ENCODE peak calls at places on chromosomes 3 and 15, in ten cellular contexts. F is glutamatergic neuron; K is T-helper 1 cell; A is EL; W is lower leg skin; O is T-helper 9 cell; L is CD4-positive, alpha-beta T cell; Z is anterior cingulate cortex; J is PC-3; T is GF-D8. U is an unnamed sample.

GRCh38 chr3:66402596-66403267 is 98.1 kb downstream of the LRIG1 start:
- DNase-seq in F (no peak), K (no peak), A (no peak), W (peak; percentile 70), O (no peak), L (no peak), Z (no peak), J (no peak), T (no peak), U (no peak)

GRCh38 chr3:86595696-86596095 is 395.3 kb downstream of the VGLL3 start:
- DNase-seq in F (no peak), K (no peak), A (no peak), W (no peak), O (no peak), L (no peak), Z (no peak), J (no peak), T (no peak), U (no peak)

GRCh38 chr15:83475551-83475950 is 28.4 kb downstream of the SH3GL3 start:
- DNase-seq in F (no peak), K (no peak), A (peak; percentile 35), W (no peak), O (no peak), L (no peak), Z (no peak), J (peak; percentile 73), T (no peak), U (no peak)

GRCh38 chr3:8660781-8661180 is 16.2 kb upstream of the SSUH2 start:
- DNase-seq in F (no peak), K (no peak), A (no peak), W (no peak), O (no peak), L (no peak), Z (no peak), J (no peak), T (no peak), U (no peak)

GRCh38 chr3:194246709-194247349 is 104.3 kb downstream of the CPN2 start:
- DNase-seq in F (no peak), K (no peak), A (no peak), W (no peak), O (no peak), L (no peak), Z (no peak), J (no peak), T (no peak), U (no peak)

GRCh38 chr3:146221276-146221675 is 29.6 kb downstream of the PLSCR4 start:
- DNase-seq in F (no peak), K (no peak), A (no peak), W (no peak), O (no peak), L (no peak), Z (no peak), J (no peak), T (no peak), U (no peak)

GRCh38 chr15:52284164-52284563 is 11.4 kb downstream of the MYO5C start:
- DNase-seq in F (no peak), K (no peak), A (peak; percentile 29), W (peak; percentile 52), O (no peak), L (no peak), Z (no peak), J (peak; percentile 49), T (no peak), U (no peak)

GRCh38 chr3:101262393-101263240 is 57.8 kb downstream of the IMPG2 start:
- DNase-seq in F (no peak), K (no peak), A (no peak), W (no peak), O (no peak), L (no peak), Z (peak; percentile 5), J (no peak), T (no peak), U (no peak)

GRCh38 chr3:126146525-126147146 is 33.8 kb downstream of the ALDH1L1 start:
- DNase-seq in F (no peak), K (no peak), A (no peak), W (peak; percentile 80), O (no peak), L (no peak), Z (no peak), J (no peak), T (no peak), U (no peak)

GRCh38 chr3:112979244-112979832 is 4.4 kb upstream of the CD200R1 start:
- DNase-seq in F (no peak), K (peak; percentile 47), A (peak; percentile 41), W (no peak), O (no peak), L (no peak), Z (peak; percentile 2), J (peak; percentile 62), T (no peak), U (no peak)

GRCh38 chr3:111943533-111943932 is 35.3 kb upstream of the ABHD10 start:
- DNase-seq in F (no peak), K (no peak), A (no peak), W (no peak), O (no peak), L (no peak), Z (no peak), J (peak; percentile 68), T (no peak), U (no peak)

GRCh38 chr3:107877936-107878335 is 212.9 kb downstream of the CD47 start:
- DNase-seq in F (no peak), K (no peak), A (no peak), W (no peak), O (no peak), L (no peak), Z (no peak), J (no peak), T (no peak), U (no peak)

GRCh38 chr3:170178631-170179030 is 2.9 kb downstream of the PHC3 start:
- DNase-seq in F (no peak), K (peak; percentile 72), A (no peak), W (no peak), O (peak; percentile 42), L (peak; percentile 42), Z (no peak), J (no peak), T (no peak), U (no peak)

GRCh38 chr3:175716451-175716850 is 857.3 kb downstream of the NAALADL2 start:
- DNase-seq in F (no peak), K (no peak), A (peak; percentile 48), W (no peak), O (no peak), L (no peak), Z (no peak), J (no peak), T (no peak), U (no peak)

GRCh38 chr3:123663977-123664376 is 79.1 kb upstream of the HACD2 start:
- DNase-seq in F (no peak), K (no peak), A (no peak), W (no peak), O (no peak), L (no peak), Z (no peak), J (no peak), T (no peak), U (no peak)

GRCh38 chr3:192687488-192688152 is 39.7 kb downstream of the FGF12 start:
- DNase-seq in F (no peak), K (no peak), A (no peak), W (no peak), O (no peak), L (no peak), Z (no peak), J (no peak), T (no peak), U (no peak)

GRCh38 chr3:13204177-13204581 is 130.9 kb upstream of the IQSEC1 start:
- DNase-seq in F (no peak), K (no peak), A (no peak), W (no peak), O (no peak), L (no peak), Z (no peak), J (no peak), T (no peak), U (no peak)

GRCh38 chr3:153354641-153355040 is 192.6 kb downstream of the RAP2B start:
- DNase-seq in F (no peak), K (no peak), A (no peak), W (no peak), O (no peak), L (no peak), Z (no peak), J (no peak), T (no peak), U (no peak)

GRCh38 chr3:130700541-130700940 is 46.1 kb downstream of the PIK3R4 start:
- DNase-seq in F (no peak), K (no peak), A (no peak), W (no peak), O (no peak), L (no peak), Z (no peak), J (no peak), T (no peak), U (no peak)

GRCh38 chr3:17111556-17111955 is 226.8 kb downstream of the PLCL2 start:
- DNase-seq in F (no peak), K (no peak), A (peak; percentile 37), W (no peak), O (no peak), L (no peak), Z (no peak), J (peak; percentile 53), T (no peak), U (no peak)

GRCh38 chr15:101646652-101647051 is 5.5 kb downstream of the TM2D3 start:
- DNase-seq in F (no peak), K (no peak), A (peak; percentile 31), W (no peak), O (no peak), L (no peak), Z (no peak), J (no peak), T (no peak), U (no peak)

GRCh38 chr3:138323971-138324370 is 5.7 kb downstream of the NME9 start:
- DNase-seq in F (no peak), K (no peak), A (no peak), W (no peak), O (no peak), L (no peak), Z (no peak), J (no peak), T (no peak), U (no peak)

GRCh38 chr3:6985848-6986247 is 124.9 kb downstream of the GRM7 start:
- DNase-seq in F (no peak), K (no peak), A (no peak), W (no peak), O (no peak), L (no peak), Z (no peak), J (no peak), T (no peak), U (no peak)

GRCh38 chr15:60519218-60519617 is 40.3 kb upstream of the ICE2 start:
- DNase-seq in F (no peak), K (no peak), A (no peak), W (no peak), O (no peak), L (no peak), Z (no peak), J (no peak), T (no peak), U (no peak)

GRCh38 chr3:66472313-66473134 is 28.3 kb downstream of the LRIG1 start:
- DNase-seq in F (no peak), K (peak; percentile 89), A (peak; percentile 72), W (no peak), O (no peak), L (no peak), Z (no peak), J (peak; percentile 69), T (no peak), U (no peak)

GRCh38 chr15:74399100-74399499 is 31.7 kb upstream of the CYP11A1 start:
- DNase-seq in F (no peak), K (no peak), A (no peak), W (no peak), O (no peak), L (no peak), Z (no peak), J (no peak), T (no peak), U (no peak)

GRCh38 chr3:122572940-122573412 is 4.5 kb upstream of the PARP15 start:
- DNase-seq in F (no peak), K (peak; percentile 59), A (peak; percentile 72), W (no peak), O (no peak), L (peak; percentile 4), Z (no peak), J (peak; percentile 98), T (no peak), U (no peak)

GRCh38 chr3:141782386-141782932 is 19.3 kb downstream of the GRK7 start:
- DNase-seq in F (no peak), K (no peak), A (no peak), W (peak; percentile 20), O (no peak), L (no peak), Z (no peak), J (peak; percentile 34), T (no peak), U (no peak)

U was measured in thoracic aorta.